ENCODE peak calls at places on chromosomes 1 and 21, in seven cellular contexts. R, B, W, J, K, U and C are unnamed samples.

GRCh38 chr1:194102607-194103006 is 916.2 kb upstream of the B3GALT2 start:
- DNase-seq in R (peak; percentile 39), B (no peak), W (no peak), J (peak; percentile 26), K (peak; percentile 2), U (no peak), C (peak; percentile 1)

GRCh38 chr1:26530898-26531598 is 1.5 kb downstream of the RPS6KA1 start:
- DNase-seq in R (peak; percentile 96), B (peak; percentile 19), W (peak; percentile 81), J (peak; percentile 94), K (peak; percentile 87), U (no peak), C (peak; percentile 97)

GRCh38 chr1:230898748-230899147 is 30.4 kb upstream of the C1orf198 start:
- DNase-seq in R (no peak), B (no peak), W (no peak), J (no peak), K (no peak), U (no peak), C (no peak)

GRCh38 chr1:182889997-182890396 is 50.9 kb downstream of the DHX9 start:
- DNase-seq in R (no peak), B (no peak), W (no peak), J (no peak), K (no peak), U (no peak), C (no peak)

GRCh38 chr1:185966487-185966886 is 232.3 kb downstream of the HMCN1 start:
- DNase-seq in R (no peak), B (no peak), W (no peak), J (no peak), K (no peak), U (peak; percentile 4), C (no peak)

GRCh38 chr1:17016317-17016661 is 4.6 kb upstream of the ATP13A2 start:
- DNase-seq in R (peak; percentile 73), B (peak; percentile 40), W (no peak), J (no peak), K (no peak), U (peak; percentile 70), C (peak; percentile 80)

GRCh38 chr1:180948357-180948756 is 35.7 kb downstream of the KIAA1614 start:
- DNase-seq in R (no peak), B (peak; percentile 42), W (no peak), J (no peak), K (no peak), U (no peak), C (no peak)

GRCh38 chr21:32708069-32708468 is 19.7 kb downstream of the SYNJ1 start:
- DNase-seq in R (no peak), B (no peak), W (no peak), J (no peak), K (no peak), U (peak; percentile 89), C (no peak)

GRCh38 chr1:62882161-62882560 is 98.2 kb downstream of the ATG4C start:
- DNase-seq in R (no peak), B (no peak), W (no peak), J (no peak), K (peak; percentile 12), U (no peak), C (peak; percentile 32)

GRCh38 chr1:24535021-24535424 is 20.9 kb upstream of the NCMAP start:
- DNase-seq in R (no peak), B (no peak), W (no peak), J (no peak), K (no peak), U (no peak), C (no peak)

GRCh38 chr1:203200059-203200553 is 13.6 kb upstream of the CHI3L1 start:
- DNase-seq in R (no peak), B (peak; percentile 83), W (peak; percentile 11), J (no peak), K (peak; percentile 32), U (no peak), C (peak; percentile 72)

GRCh38 chr1:246761386-246761785 is 37.2 kb downstream of the SCCPDH start:
- DNase-seq in R (no peak), B (peak; percentile 4), W (no peak), J (no peak), K (no peak), U (no peak), C (no peak)

GRCh38 chr1:212147581-212148033 is 112.1 kb downstream of the DTL start:
- DNase-seq in R (no peak), B (no peak), W (no peak), J (no peak), K (no peak), U (no peak), C (no peak)

GRCh38 chr21:38831526-38832467 is 26.1 kb downstream of the ETS2 start:
- DNase-seq in R (no peak), B (peak; percentile 100), W (no peak), J (no peak), K (peak; percentile 91), U (peak; percentile 18), C (peak; percentile 98)

GRCh38 chr21:35026153-35026499 is 23.0 kb downstream of the RUNX1 start:
- DNase-seq in R (no peak), B (no peak), W (no peak), J (no peak), K (no peak), U (no peak), C (no peak)

GRCh38 chr21:35027558-35028450 is 21.3 kb downstream of the RUNX1 start:
- DNase-seq in R (no peak), B (no peak), W (no peak), J (no peak), K (no peak), U (no peak), C (no peak)

GRCh38 chr21:35025206-35026152 is 23.6 kb downstream of the RUNX1 start:
- DNase-seq in R (no peak), B (no peak), W (no peak), J (no peak), K (no peak), U (no peak), C (no peak)

GRCh38 chr21:35026617-35027557 is 22.2 kb downstream of the RUNX1 start:
- DNase-seq in R (peak; percentile 61), B (peak; percentile 64), W (no peak), J (peak; percentile 70), K (peak; percentile 95), U (peak; percentile 11), C (no peak)

GRCh38 chr21:35028451-35028757 is 20.7 kb downstream of the RUNX1 start:
- DNase-seq in R (no peak), B (no peak), W (no peak), J (no peak), K (no peak), U (no peak), C (no peak)
- H3K9ac ChIP-seq in R (no peak overlapping the region), B (no peak overlapping the region), W (no peak overlapping the region), J (no peak overlapping the region), K (no peak overlapping the region), U (no peak overlapping the region), C (no peak overlapping the region)

GRCh38 chr1:10530281-10530740 is 55.6 kb downstream of the PEX14 start:
- DNase-seq in R (peak; percentile 89), B (peak; percentile 73), W (no peak), J (peak; percentile 78), K (no peak), U (peak; percentile 44), C (peak; percentile 73)
- H3K79me2 ChIP-seq in R (peaks cover 4% of the 10 kb centered on the region), B (peaks cover 5% of the 10 kb centered on the region), W (peaks cover 28% of the 10 kb centered on the region), J (no peaks in the 10 kb centered on the region), K (peaks cover 4% of the 10 kb centered on the region), U (peaks cover 7% of the 10 kb centered on the region), C (peaks cover 51% of the 10 kb centered on the region)

GRCh38 chr1:43854473-43854872 is 79.1 kb upstream of the ARTN start:
- DNase-seq in R (no peak), B (no peak), W (no peak), J (no peak), K (no peak), U (no peak), C (no peak)
- H3K27ac ChIP-seq in R (no peak overlapping the region), B (no peak overlapping the region), W (no peak overlapping the region), J (no peak overlapping the region), K (no peak overlapping the region), U (no peak overlapping the region), C (no peak overlapping the region)

GRCh38 chr1:14037101-14037807 is 337.3 kb downstream of the PRDM2 start:
- DNase-seq in R (no peak), B (no peak), W (no peak), J (no peak), K (no peak), U (no peak), C (no peak)

GRCh38 chr1:14039894-14040430 is 340.0 kb downstream of the PRDM2 start:
- DNase-seq in R (peak; percentile 5), B (no peak), W (no peak), J (no peak), K (no peak), U (no peak), C (no peak)
- H3K9ac ChIP-seq in R (no peak overlapping the region), B (no peak overlapping the region), W (no peak overlapping the region), J (no peak overlapping the region), K (no peak overlapping the region), U (no peak overlapping the region), C (no peak overlapping the region)

GRCh38 chr1:39573097-39573465 is 3.5 kb downstream of the PABPC4 start:
- DNase-seq in R (no peak), B (no peak), W (no peak), J (no peak), K (no peak), U (no peak), C (no peak)
- H3K79me2 ChIP-seq in R (peaks cover 60% of the 10 kb centered on the region), B (peaks cover 69% of the 10 kb centered on the region), W (peaks cover 71% of the 10 kb centered on the region), J (peaks cover 32% of the 10 kb centered on the region), K (peaks cover 57% of the 10 kb centered on the region), U (peaks cover 73% of the 10 kb centered on the region), C (peaks cover 84% of the 10 kb centered on the region)

GRCh38 chr1:155010211-155010918 is 7.8 kb downstream of the ZBTB7B start:
- DNase-seq in R (no peak), B (no peak), W (no peak), J (no peak), K (no peak), U (no peak), C (no peak)

GRCh38 chr1:155009742-155010141 is 7.1 kb downstream of the ZBTB7B start:
- DNase-seq in R (no peak), B (no peak), W (no peak), J (no peak), K (no peak), U (no peak), C (no peak)

GRCh38 chr1:155008015-155008941 is 5.7 kb downstream of the ZBTB7B start:
- DNase-seq in R (peak; percentile 38), B (no peak), W (no peak), J (no peak), K (no peak), U (no peak), C (no peak)

GRCh38 chr1:155011004-155011416 is 8.4 kb downstream of the ZBTB7B start:
- DNase-seq in R (no peak), B (no peak), W (no peak), J (no peak), K (no peak), U (no peak), C (no peak)

GRCh38 chr1:155009221-155009711 is 6.7 kb downstream of the ZBTB7B start:
- DNase-seq in R (no peak), B (no peak), W (no peak), J (no peak), K (no peak), U (no peak), C (no peak)
- H3K27ac ChIP-seq in R (no peak overlapping the region), B (no peak overlapping the region), W (no peak overlapping the region), J (no peak overlapping the region), K (peak overlapping the region; percentile 30), U (no peak overlapping the region), C (no peak overlapping the region)

GRCh38 chr1:20930427-20930826 is 143.3 kb upstream of the HP1BP3 start:
- DNase-seq in R (no peak), B (no peak), W (no peak), J (no peak), K (no peak), U (no peak), C (no peak)
- H3K9ac ChIP-seq in R (no peak overlapping the region), B (no peak overlapping the region), W (no peak overlapping the region), J (no peak overlapping the region), K (no peak overlapping the region), U (no peak overlapping the region), C (no peak overlapping the region)